ENCODE peak calls at places on chromosomes 4 and X, in eight cellular contexts. Y is T-helper 2 cell; W is cardiac fibroblast; B is mucosa of descending colon; N is cerebellar cortex; P is GM10248; T is activated CD8-positive, alpha-beta T cell treated with anti-CD3 and anti-CD28 coated beads for 36 hours; D is A172. H is an unnamed sample.

GRCh38 chr4:89434364-89434988 is 126.9 kb upstream of the GPRIN3 start:
- DNase-seq in T (no peak), Y (no peak), B (no peak), W (peak), N (peak), P (peak), D (peak), H (peak)

GRCh38 chr4:72971572-72971971 is 97.9 kb downstream of the COX18 start:
- DNase-seq in W (peak), N (no peak), Y (no peak), T (no peak), P (no peak), B (no peak), D (peak), H (no peak)

GRCh38 chrX:40151211-40152172 is 53.7 kb upstream of the BCOR start:
- DNase-seq in N (no peak), P (no peak), Y (no peak), T (no peak), W (no peak), B (peak), D (no peak), H (peak)

GRCh38 chr4:140666889-140667614 is 89.1 kb downstream of the TBC1D9 start:
- DNase-seq in W (no peak), D (no peak), Y (no peak), N (no peak), P (peak), T (no peak), B (no peak), H (no peak)

GRCh38 chrX:150573702-150574101 is 5.3 kb downstream of the MTM1 start:
- DNase-seq in B (peak), Y (peak), N (no peak), T (peak), P (no peak), D (no peak), W (no peak), H (no peak)

GRCh38 chr4:86895692-86896488 is 3.7 kb upstream of the C4orf36 start:
- DNase-seq in P (peak), W (peak), Y (no peak), N (peak), B (no peak), D (peak), T (no peak), H (peak)

GRCh38 chrX:111010151-111010550 is 85.8 kb upstream of the PAK3 start:
- DNase-seq in B (no peak), Y (no peak), D (no peak), N (no peak), P (no peak), W (no peak), T (no peak), H (no peak)

GRCh38 chr4:28229092-28229491 is 1368.5 kb downstream of the STIM2 start:
- DNase-seq in P (no peak), T (no peak), N (no peak), D (peak), W (peak), Y (no peak), B (no peak), H (no peak)

GRCh38 chr4:13056630-13057187 is 427.4 kb downstream of the RAB28 start:
- DNase-seq in P (no peak), W (no peak), T (no peak), B (no peak), D (no peak), Y (no peak), N (no peak), H (no peak)

GRCh38 chr4:151371045-151371605 is 37.9 kb upstream of the FHIP1A start:
- DNase-seq in N (no peak), B (no peak), D (no peak), W (no peak), T (no peak), Y (no peak), P (no peak), H (no peak)

GRCh38 chr4:16079046-16079445 is 4.8 kb downstream of the PROM1 start:
- DNase-seq in N (no peak), T (peak), W (peak), P (peak), B (no peak), Y (no peak), D (no peak), H (no peak)

GRCh38 chr4:19187709-19188108 is 1064.0 kb upstream of the SLIT2 start:
- DNase-seq in Y (no peak), B (peak), N (no peak), W (no peak), P (no peak), T (no peak), D (no peak), H (no peak)

GRCh38 chrX:111181883-111182400 is 86.0 kb downstream of the PAK3 start:
- DNase-seq in T (no peak), P (no peak), W (no peak), B (no peak), N (no peak), Y (no peak), D (no peak), H (peak)

GRCh38 chrX:133418588-133418987 is 3.3 kb upstream of the GPC4 start:
- DNase-seq in W (no peak), D (no peak), P (no peak), B (no peak), N (no peak), Y (no peak), T (no peak), H (no peak)

GRCh38 chr4:722181-722725 is 16.6 kb downstream of the PCGF3 start:
- DNase-seq in B (no peak), Y (no peak), D (no peak), W (no peak), T (no peak), N (no peak), P (no peak), H (no peak)

GRCh38 chrX:155434906-155435743 is 23.3 kb downstream of the F8A3 start:
- DNase-seq in W (no peak), Y (no peak), D (no peak), B (no peak), T (no peak), N (no peak), P (no peak), H (no peak)

GRCh38 chr4:4327652-4328121 is 37.6 kb downstream of the ZBTB49 start:
- DNase-seq in T (no peak), B (peak), P (peak), N (no peak), W (peak), Y (no peak), D (no peak), H (no peak)

GRCh38 chr4:99642725-99643489 is 14.7 kb downstream of the C4orf54 start:
- DNase-seq in B (no peak), P (no peak), D (no peak), N (peak), T (no peak), W (no peak), Y (no peak), H (no peak)